ENCODE peak calls at places on chromosomes 6 and 20, in seven cellular contexts. One of them, this sample, is unnamed.

GRCh38 chr20:25580711-25581110 is 4.6 kb downstream of the NINL start:
- DNase-seq in testis: no peak
- DNase-seq in lower lobe of right lung: peak; percentile 53
- DNase-seq in CD4-positive, alpha-beta memory T cell: no peak
- DNase-seq in aorta: no peak
- DNase-seq in PC-3: peak; percentile 49
- DNase-seq in mammary epithelial cell: peak; percentile 41
- DNase-seq in this sample: no peak

GRCh38 chr20:61886721-61887658 is 178.7 kb downstream of the TAF4 start:
- DNase-seq in aorta: peak; percentile 2
- DNase-seq in lower lobe of right lung: peak; percentile 47
- DNase-seq in CD4-positive, alpha-beta memory T cell: peak; percentile 12
- DNase-seq in testis: peak; percentile 35
- DNase-seq in mammary epithelial cell: peak; percentile 14
- DNase-seq in PC-3: peak; percentile 54
- DNase-seq in this sample: no peak

GRCh38 chr6:161279677-161280365 is 6.0 kb upstream of the AGPAT4 start:
- DNase-seq in lower lobe of right lung: no peak
- DNase-seq in testis: no peak
- DNase-seq in CD4-positive, alpha-beta memory T cell: no peak
- DNase-seq in mammary epithelial cell: no peak
- DNase-seq in PC-3: no peak
- DNase-seq in aorta: no peak
- DNase-seq in this sample: no peak

GRCh38 chr6:37168809-37169457 is 1.0 kb upstream of the PIM1 start:
- DNase-seq in mammary epithelial cell: no peak
- DNase-seq in aorta: no peak
- DNase-seq in lower lobe of right lung: no peak
- DNase-seq in CD4-positive, alpha-beta memory T cell: peak; percentile 33
- DNase-seq in testis: peak; percentile 26
- DNase-seq in PC-3: peak; percentile 50
- DNase-seq in this sample: no peak

GRCh38 chr20:33947709-33948295 is 45.9 kb upstream of the RALY start:
- DNase-seq in aorta: no peak
- DNase-seq in lower lobe of right lung: no peak
- DNase-seq in PC-3: peak; percentile 45
- DNase-seq in testis: peak; percentile 74
- DNase-seq in CD4-positive, alpha-beta memory T cell: peak; percentile 33
- DNase-seq in mammary epithelial cell: peak; percentile 46
- DNase-seq in this sample: no peak

GRCh38 chr6:113495521-113495920 is 361.6 kb upstream of the MARCKS start:
- DNase-seq in lower lobe of right lung: no peak
- DNase-seq in PC-3: peak; percentile 48
- DNase-seq in testis: no peak
- DNase-seq in CD4-positive, alpha-beta memory T cell: no peak
- DNase-seq in mammary epithelial cell: peak; percentile 44
- DNase-seq in aorta: no peak
- DNase-seq in this sample: no peak

GRCh38 chr20:16407251-16408067 is 165.8 kb downstream of the KIF16B start:
- DNase-seq in mammary epithelial cell: no peak
- DNase-seq in CD4-positive, alpha-beta memory T cell: no peak
- DNase-seq in lower lobe of right lung: no peak
- DNase-seq in testis: no peak
- DNase-seq in PC-3: peak; percentile 70
- DNase-seq in aorta: no peak
- DNase-seq in this sample: no peak

GRCh38 chr20:33444797-33445560 is 1.4 kb upstream of the SNTA1 start:
- DNase-seq in PC-3: peak; percentile 48
- DNase-seq in CD4-positive, alpha-beta memory T cell: peak; percentile 28
- DNase-seq in lower lobe of right lung: no peak
- DNase-seq in testis: peak; percentile 48
- DNase-seq in aorta: no peak
- DNase-seq in mammary epithelial cell: no peak
- DNase-seq in this sample: no peak

GRCh38 chr20:62642666-62643520 is 590 bp downstream of the SLCO4A1 start:
- DNase-seq in testis: peak; percentile 48
- DNase-seq in mammary epithelial cell: peak; percentile 45
- DNase-seq in PC-3: peak; percentile 32
- DNase-seq in lower lobe of right lung: no peak
- DNase-seq in CD4-positive, alpha-beta memory T cell: peak; percentile 48
- DNase-seq in aorta: no peak
- DNase-seq in this sample: no peak

GRCh38 chr6:130661077-130661476 is 166.1 kb upstream of the SMLR1 start:
- DNase-seq in testis: no peak
- DNase-seq in mammary epithelial cell: no peak
- DNase-seq in CD4-positive, alpha-beta memory T cell: no peak
- DNase-seq in aorta: no peak
- DNase-seq in PC-3: no peak
- DNase-seq in lower lobe of right lung: no peak
- DNase-seq in this sample: no peak

GRCh38 chr20:38337561-38338140 is 8.6 kb upstream of the LBP start:
- DNase-seq in CD4-positive, alpha-beta memory T cell: no peak
- DNase-seq in PC-3: peak; percentile 52
- DNase-seq in aorta: no peak
- DNase-seq in mammary epithelial cell: peak; percentile 14
- DNase-seq in testis: peak; percentile 84
- DNase-seq in lower lobe of right lung: no peak
- DNase-seq in this sample: no peak

DNA sequence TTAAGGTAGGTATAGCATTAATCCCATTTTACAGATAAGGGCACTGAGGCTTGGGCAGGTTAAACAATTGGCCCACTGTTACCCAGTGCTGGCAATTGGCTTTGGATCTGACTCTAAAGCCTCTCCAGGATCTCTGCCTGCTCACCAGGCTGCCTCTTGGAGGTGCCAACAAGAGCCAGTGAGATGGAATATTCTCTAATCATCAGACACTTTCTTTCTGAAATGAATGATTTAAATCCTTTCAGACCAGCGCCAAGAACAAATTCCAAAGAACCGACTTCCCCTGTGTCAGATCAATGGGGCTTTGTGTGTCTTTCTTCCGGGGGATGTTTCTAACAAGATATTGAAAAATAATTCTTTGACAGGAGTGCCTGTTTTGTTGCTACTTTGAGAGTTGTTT is 23.6 kb downstream of the CYP39A1 start:
- DNase-seq in CD4-positive, alpha-beta memory T cell: no peak
- DNase-seq in lower lobe of right lung: no peak
- DNase-seq in PC-3: no peak
- DNase-seq in testis: peak; percentile 42
- DNase-seq in mammary epithelial cell: no peak
- DNase-seq in aorta: no peak
- DNase-seq in this sample: no peak
- H3K4me1 ChIP-seq in CD4-positive, alpha-beta memory T cell: peaks cover 3% of the 10 kb centered on the region
- H3K4me1 ChIP-seq in lower lobe of right lung: peaks cover 7% of the 10 kb centered on the region
- H3K4me1 ChIP-seq in PC-3: no peaks in the 10 kb centered on the region
- H3K4me1 ChIP-seq in testis: peaks cover 12% of the 10 kb centered on the region
- H3K4me1 ChIP-seq in mammary epithelial cell: no peaks in the 10 kb centered on the region
- H3K4me1 ChIP-seq in aorta: no peaks in the 10 kb centered on the region
- H3K4me1 ChIP-seq in this sample: no peaks in the 10 kb centered on the region

GRCh38 chr6:44127186-44128019 is at the start of the genes MRPL14 and TMEM63B:
- DNase-seq in testis: peak; percentile 87
- DNase-seq in aorta: peak; percentile 92
- DNase-seq in mammary epithelial cell: peak; percentile 84
- DNase-seq in CD4-positive, alpha-beta memory T cell: peak; percentile 91
- DNase-seq in lower lobe of right lung: peak; percentile 91
- DNase-seq in PC-3: peak; percentile 92
- DNase-seq in this sample: peak; percentile 95

GRCh38 chr6:44128020-44128917 is 915 bp downstream of the TMEM63B start:
- DNase-seq in mammary epithelial cell: peak; percentile 57
- DNase-seq in PC-3: peak; percentile 30
- DNase-seq in lower lobe of right lung: peak; percentile 67
- DNase-seq in aorta: peak; percentile 64
- DNase-seq in CD4-positive, alpha-beta memory T cell: no peak
- DNase-seq in testis: peak; percentile 62
- DNase-seq in this sample: peak; percentile 51

GRCh38 chr6:44132476-44132875 is 5.1 kb downstream of the TMEM63B start:
- DNase-seq in PC-3: no peak
- DNase-seq in CD4-positive, alpha-beta memory T cell: no peak
- DNase-seq in aorta: no peak
- DNase-seq in lower lobe of right lung: no peak
- DNase-seq in testis: no peak
- DNase-seq in mammary epithelial cell: no peak
- DNase-seq in this sample: no peak

GRCh38 chr6:44131880-44132279 is 4.5 kb downstream of the TMEM63B start:
- DNase-seq in testis: no peak
- DNase-seq in mammary epithelial cell: no peak
- DNase-seq in lower lobe of right lung: no peak
- DNase-seq in CD4-positive, alpha-beta memory T cell: no peak
- DNase-seq in aorta: no peak
- DNase-seq in PC-3: no peak
- DNase-seq in this sample: no peak

GRCh38 chr6:44129841-44130322 is 2.5 kb downstream of the TMEM63B start:
- DNase-seq in testis: peak; percentile 75
- DNase-seq in lower lobe of right lung: no peak
- DNase-seq in PC-3: no peak
- DNase-seq in CD4-positive, alpha-beta memory T cell: no peak
- DNase-seq in mammary epithelial cell: no peak
- DNase-seq in aorta: no peak
- DNase-seq in this sample: no peak
- H3K4me1 ChIP-seq in testis: peaks cover 25% of the 10 kb centered on the region
- H3K4me1 ChIP-seq in lower lobe of right lung: peaks cover 52% of the 10 kb centered on the region
- H3K4me1 ChIP-seq in PC-3: peaks cover 20% of the 10 kb centered on the region
- H3K4me1 ChIP-seq in CD4-positive, alpha-beta memory T cell: peaks cover 32% of the 10 kb centered on the region
- H3K4me1 ChIP-seq in mammary epithelial cell: peaks cover 26% of the 10 kb centered on the region
- H3K4me1 ChIP-seq in aorta: no peaks in the 10 kb centered on the region
- H3K4me1 ChIP-seq in this sample: peaks cover 5% of the 10 kb centered on the region

DNA sequence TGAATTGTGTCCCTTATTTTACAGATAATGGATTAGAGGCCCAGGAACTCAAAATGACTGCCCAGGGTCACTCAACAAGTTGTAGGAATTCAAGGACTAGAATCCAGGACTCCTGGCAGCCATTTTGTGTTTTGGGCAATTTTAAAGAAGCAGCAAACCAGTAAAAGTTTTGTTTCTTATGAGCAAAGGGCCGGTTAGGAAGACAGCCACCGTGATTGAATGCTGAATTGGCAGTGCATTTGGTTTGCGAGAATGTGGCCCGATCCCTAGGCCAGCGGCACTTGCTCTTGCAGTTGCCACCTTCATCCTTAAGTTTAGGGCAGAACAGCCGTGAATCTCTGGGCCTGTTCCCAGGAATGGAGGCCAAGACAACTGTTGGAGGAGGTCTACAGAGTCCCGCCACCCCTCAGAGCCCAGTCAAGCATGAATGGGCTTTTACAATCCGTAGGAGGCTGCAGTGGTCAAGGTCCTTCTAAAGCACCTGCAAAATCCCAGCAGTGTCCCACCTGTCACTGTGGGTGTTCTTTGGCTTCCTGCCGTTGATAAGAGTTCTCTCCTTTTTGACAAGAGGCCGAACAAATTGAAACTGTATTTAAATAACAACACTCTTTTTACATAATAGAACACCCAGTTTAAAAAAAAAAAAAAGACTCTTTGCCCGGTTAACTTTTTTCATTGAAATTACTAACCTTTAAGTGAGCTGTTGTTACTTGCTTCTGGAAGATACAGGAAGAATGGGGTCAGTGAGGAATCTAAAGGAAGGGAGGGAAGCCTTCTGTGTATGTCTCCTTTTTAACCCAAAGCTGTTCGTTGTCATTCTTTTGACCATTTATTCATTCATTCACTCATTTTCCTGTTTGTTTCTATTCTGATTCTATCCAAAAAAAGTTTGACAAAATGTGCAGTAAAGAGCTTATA is 68.7 kb downstream of the PHACTR2 start:
- DNase-seq in mammary epithelial cell: no peak
- DNase-seq in testis: peak; percentile 31
- DNase-seq in CD4-positive, alpha-beta memory T cell: no peak
- DNase-seq in aorta: no peak
- DNase-seq in PC-3: no peak
- DNase-seq in lower lobe of right lung: no peak
- DNase-seq in this sample: peak; percentile 33
- H3K4me1 ChIP-seq in mammary epithelial cell: no peaks in the 10 kb centered on the region
- H3K4me1 ChIP-seq in testis: peaks cover 71% of the 10 kb centered on the region
- H3K4me1 ChIP-seq in CD4-positive, alpha-beta memory T cell: no peaks in the 10 kb centered on the region
- H3K4me1 ChIP-seq in aorta: peaks cover 14% of the 10 kb centered on the region
- H3K4me1 ChIP-seq in PC-3: peaks cover 20% of the 10 kb centered on the region
- H3K4me1 ChIP-seq in lower lobe of right lung: peaks cover 57% of the 10 kb centered on the region
- H3K4me1 ChIP-seq in this sample: peaks cover 28% of the 10 kb centered on the region

GRCh38 chr20:41046716-41047115 is 18.1 kb downstream of the TOP1 start:
- DNase-seq in PC-3: peak; percentile 24
- DNase-seq in CD4-positive, alpha-beta memory T cell: no peak
- DNase-seq in aorta: no peak
- DNase-seq in mammary epithelial cell: no peak
- DNase-seq in testis: no peak
- DNase-seq in lower lobe of right lung: no peak
- DNase-seq in this sample: no peak
- H3K4me1 ChIP-seq in PC-3: peaks cover 24% of the 10 kb centered on the region
- H3K4me1 ChIP-seq in CD4-positive, alpha-beta memory T cell: peaks cover 94% of the 10 kb centered on the region
- H3K4me1 ChIP-seq in aorta: peaks cover 4% of the 10 kb centered on the region
- H3K4me1 ChIP-seq in mammary epithelial cell: peaks cover 34% of the 10 kb centered on the region
- H3K4me1 ChIP-seq in testis: peaks cover 53% of the 10 kb centered on the region
- H3K4me1 ChIP-seq in lower lobe of right lung: peaks cover 61% of the 10 kb centered on the region
- H3K4me1 ChIP-seq in this sample: peaks cover 20% of the 10 kb centered on the region

DNA sequence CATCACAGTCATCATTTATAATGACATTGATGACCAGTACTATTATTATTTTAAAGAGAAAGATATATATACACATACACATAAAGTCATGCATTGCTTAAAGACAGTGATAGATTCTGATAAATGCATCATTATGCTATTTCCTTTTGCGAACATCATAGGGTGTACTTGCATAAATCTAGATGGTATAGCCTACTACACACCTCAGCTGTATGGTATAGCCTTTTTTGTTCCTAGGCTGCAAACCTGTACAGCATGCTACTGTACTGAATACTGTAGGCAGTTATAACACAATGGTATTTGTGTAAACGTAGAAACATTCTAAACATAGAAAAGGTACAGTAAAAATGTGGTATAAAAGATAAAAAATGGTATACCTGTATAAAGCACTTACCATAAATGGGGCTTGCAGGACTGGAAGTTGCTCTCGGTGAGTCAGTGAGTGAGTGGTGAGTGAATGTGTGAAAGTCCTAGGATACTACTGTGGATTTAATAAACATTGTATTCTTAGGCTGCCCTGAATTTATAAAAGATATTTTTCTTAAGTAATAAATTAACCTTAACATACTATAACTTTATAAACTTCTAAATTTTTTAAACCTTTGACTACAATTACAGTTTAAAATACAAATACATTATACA is 23.9 kb downstream of the QKI start:
- DNase-seq in PC-3: peak; percentile 47
- DNase-seq in mammary epithelial cell: peak; percentile 56
- DNase-seq in aorta: no peak
- DNase-seq in testis: no peak
- DNase-seq in CD4-positive, alpha-beta memory T cell: no peak
- DNase-seq in lower lobe of right lung: no peak
- DNase-seq in this sample: no peak
- H3K4me1 ChIP-seq in PC-3: peaks cover 26% of the 10 kb centered on the region
- H3K4me1 ChIP-seq in mammary epithelial cell: peaks cover 28% of the 10 kb centered on the region
- H3K4me1 ChIP-seq in aorta: no peaks in the 10 kb centered on the region
- H3K4me1 ChIP-seq in testis: peaks cover 6% of the 10 kb centered on the region
- H3K4me1 ChIP-seq in CD4-positive, alpha-beta memory T cell: peaks cover 16% of the 10 kb centered on the region
- H3K4me1 ChIP-seq in lower lobe of right lung: peaks cover 85% of the 10 kb centered on the region
- H3K4me1 ChIP-seq in this sample: peaks cover 5% of the 10 kb centered on the region

This sample was measured in ovary.